ENCODE peak calls at places on chromosomes 1 and 21, in five cellular contexts. P is epithelial cell of esophagus, Z is left ventricle myocardium inferior, N is HFFc6, G is nephron progenitor cell. T is an unnamed sample.
A peak's percentile ranks its signal among the peaks of the same experiment; 100 is the strongest.

GRCh38 chr1:151822404-151822803 is 9.2 kb downstream of the RORC start:
- DNase-seq in N (no peak), P (no peak), Z (no peak), G (peak; percentile 35), T (no peak)

GRCh38 chr1:184988506-184988905 is 14.2 kb upstream of the NIBAN1 start:
- DNase-seq in Z (no peak), G (no peak), P (no peak), N (no peak), T (no peak)

GRCh38 chr1:243732627-243733026 is 117.4 kb downstream of the AKT3 start:
- DNase-seq in G (no peak), N (no peak), Z (no peak), P (no peak), T (no peak)

GRCh38 chr1:3271866-3272265 is 182.6 kb upstream of the ARHGEF16 start:
- DNase-seq in N (no peak), Z (peak; percentile 32), P (no peak), G (no peak), T (no peak)

GRCh38 chr1:31239653-31240241 is at the start of gene NKAIN1:
- DNase-seq in Z (no peak), G (peak; percentile 74), P (peak; percentile 38), N (no peak), T (peak; percentile 18)

GRCh38 chr1:19210772-19211549 is 895 bp upstream of the UBR4 start:
- DNase-seq in Z (no peak), G (no peak), P (peak; percentile 4), N (peak; percentile 9), T (no peak)

GRCh38 chr1:109438798-109439297 is 12.6 kb upstream of the PSMA5 start:
- DNase-seq in Z (no peak), P (peak; percentile 61), G (no peak), N (peak; percentile 93), T (peak; percentile 51)

GRCh38 chr1:227961651-227962050 is 13.9 kb upstream of the WNT9A start:
- DNase-seq in N (no peak), G (no peak), P (no peak), Z (no peak), T (no peak)

GRCh38 chr1:51237714-51238403 is 1.8 kb downstream of the RNF11 start:
- DNase-seq in N (peak; percentile 52), P (peak; percentile 75), G (peak; percentile 35), Z (no peak), T (no peak)

GRCh38 chr1:111471012-111471411 is 2.8 kb upstream of the C1orf162 start:
- DNase-seq in N (no peak), P (no peak), G (no peak), Z (peak; percentile 35), T (no peak)

GRCh38 chr1:31238612-31238985 is 1.1 kb downstream of the NKAIN1 start:
- DNase-seq in P (no peak), G (peak; percentile 10), N (no peak), Z (no peak), T (no peak)

GRCh38 chr1:16727190-16728111 is 12.9 kb upstream of the RNU1-4 start:
- DNase-seq in P (peak; percentile 79), Z (no peak), N (peak; percentile 85), G (no peak), T (peak; percentile 35)

GRCh38 chr1:27428316-27429028 is 36.0 kb downstream of the GPR3 start:
- DNase-seq in P (no peak), G (peak; percentile 16), N (no peak), Z (peak; percentile 57), T (no peak)

GRCh38 chr1:226044514-226045132 is 17.9 kb upstream of the H3-3A start:
- DNase-seq in P (no peak), N (no peak), Z (no peak), G (no peak), T (no peak)

GRCh38 chr1:153515504-153516394 is 20.0 kb downstream of the S100A6 start:
- DNase-seq in P (peak; percentile 93), Z (no peak), N (no peak), G (no peak), T (peak; percentile 94)

GRCh38 chr1:62209931-62210595 is 15.4 kb downstream of the L1TD1 start:
- DNase-seq in P (peak; percentile 79), G (no peak), N (no peak), Z (no peak), T (peak; percentile 70)

GRCh38 chr1:41714613-41715389 is 203.9 kb downstream of the HIVEP3 start:
- DNase-seq in Z (no peak), N (peak; percentile 22), G (peak; percentile 33), P (no peak), T (no peak)

GRCh38 chr1:155034318-155035208 is 939 bp downstream of the DCST1 start:
- DNase-seq in G (no peak), Z (no peak), P (peak; percentile 51), N (no peak), T (no peak)

GRCh38 chr21:37149411-37149810 is 76.4 kb downstream of the TTC3 start:
- DNase-seq in N (peak; percentile 71), P (peak; percentile 66), Z (no peak), G (no peak), T (peak; percentile 43)

GRCh38 chr1:69911301-69911801 is 294.0 kb downstream of the LRRC40 start:
- DNase-seq in N (peak; percentile 79), G (no peak), P (peak; percentile 48), Z (no peak), T (peak; percentile 74)

GRCh38 chr1:16978589-16979474 is 1.6 kb downstream of the MFAP2 start:
- DNase-seq in G (no peak), N (peak; percentile 81), P (peak; percentile 25), Z (peak; percentile 49), T (no peak)

GRCh38 chr1:234907585-234908457 is 220.8 kb downstream of the TOMM20 start:
- DNase-seq in Z (no peak), N (peak; percentile 67), P (no peak), G (no peak), T (no peak)

GRCh38 chr1:201360486-201360885 is 17.0 kb downstream of the TNNT2 start:
- DNase-seq in Z (peak; percentile 10), N (no peak), G (no peak), P (no peak), T (no peak)

GRCh38 chr1:201363455-201363854 is 14.0 kb downstream of the TNNT2 start:
- DNase-seq in Z (peak; percentile 7), N (no peak), P (no peak), G (no peak), T (no peak)

GRCh38 chr1:201360901-201361651 is 16.4 kb downstream of the TNNT2 start:
- DNase-seq in N (no peak), G (no peak), P (no peak), Z (peak; percentile 15), T (no peak)

GRCh38 chr1:201362906-201363305 is 14.6 kb downstream of the TNNT2 start:
- DNase-seq in P (no peak), N (no peak), Z (peak; percentile 11), G (no peak), T (no peak)

GRCh38 chr1:201361652-201362504 is 15.6 kb downstream of the TNNT2 start:
- DNase-seq in N (peak; percentile 27), G (peak; percentile 73), Z (peak; percentile 19), P (peak; percentile 59), T (peak; percentile 82)
- TF ChIP-seq CTCF in N (peak; percentile 93), G (peak; percentile 87), Z (peak; percentile 78), P (peak; percentile 84), T (peak; percentile 100)

DNA sequence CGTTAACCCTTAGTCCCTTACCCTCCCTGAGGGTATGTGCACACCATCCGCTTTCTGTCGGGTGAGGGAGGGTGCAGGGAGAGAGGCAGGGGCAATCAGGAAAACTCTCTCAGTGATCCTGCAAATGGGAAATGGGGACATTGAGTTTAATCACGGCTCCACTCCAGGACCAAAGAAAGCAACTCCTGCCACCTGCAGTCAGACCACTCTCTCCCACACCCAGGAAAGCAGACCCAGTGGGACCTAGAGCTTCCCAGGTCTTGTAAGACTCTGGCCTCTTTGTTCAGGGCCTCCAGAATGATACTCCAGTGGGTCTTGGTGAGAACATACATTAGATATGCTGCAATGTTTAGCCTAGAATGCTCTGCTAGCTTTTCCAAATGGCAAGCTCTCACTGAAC is 71.5 kb downstream of the GNG12 start:
- DNase-seq in Z (no peak), P (no peak), N (no peak), G (no peak), T (no peak)
- TF ChIP-seq CTCF in Z (no peak), P (no peak), N (no peak), G (no peak), T (no peak)

DNA sequence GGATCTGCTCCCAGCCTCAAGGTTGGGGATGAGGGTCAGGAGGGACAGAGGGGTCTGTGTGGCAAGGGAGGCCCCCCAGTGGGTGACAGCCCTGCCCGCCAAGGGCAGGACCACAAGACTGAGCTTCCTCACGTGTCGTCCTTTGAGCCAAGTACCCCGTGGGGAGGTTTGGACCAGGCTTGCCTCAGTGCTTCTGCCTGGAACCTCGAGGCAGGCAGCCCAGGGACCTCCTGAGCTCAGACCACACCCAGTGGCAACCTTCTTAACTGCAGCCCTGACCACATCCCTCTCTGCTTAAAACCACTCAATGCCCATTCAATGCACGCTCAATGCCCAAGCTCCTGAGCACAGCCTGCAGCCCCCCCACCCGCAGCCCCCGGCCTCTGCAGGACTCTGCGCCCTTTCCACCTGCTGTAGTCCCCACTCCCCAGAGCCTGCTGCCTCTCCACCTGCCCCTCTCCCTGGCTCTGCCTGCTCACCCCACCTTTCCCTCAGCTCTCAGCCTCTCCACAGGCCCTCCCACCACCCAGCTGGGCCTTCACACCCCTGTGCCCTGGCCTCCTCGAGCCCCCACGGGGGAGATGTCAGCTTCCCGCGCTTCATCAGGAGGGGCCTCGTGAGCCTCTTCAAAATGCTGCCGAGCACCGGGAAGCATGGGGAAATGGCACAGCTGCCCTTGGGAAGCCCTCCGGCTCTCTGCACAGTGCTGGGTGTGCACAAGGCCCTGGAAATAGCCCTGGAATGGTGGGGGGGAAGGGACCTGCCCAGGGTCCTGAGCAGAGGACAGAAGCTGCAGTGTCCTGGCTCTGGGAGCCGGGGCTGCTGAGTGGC is 129.3 kb upstream of the VAMP3 start:
- DNase-seq in G (peak; percentile 35), P (no peak), Z (no peak), N (no peak), T (no peak)
- TF ChIP-seq CTCF in G (no peak), P (no peak), Z (no peak), N (peak; percentile 34), T (no peak)

GRCh38 chr1:200206340-200206739 is 178.8 kb downstream of the NR5A2 start:
- DNase-seq in P (peak; percentile 86), Z (no peak), N (peak; percentile 87), G (no peak), T (peak; percentile 68)
- TF ChIP-seq CTCF in P (no peak), Z (no peak), N (no peak), G (no peak), T (no peak)

GRCh38 chr1:52848423-52848822 is 5.9 kb downstream of the ZYG11A start:
- DNase-seq in P (no peak), Z (no peak), N (no peak), G (no peak), T (no peak)

DNA sequence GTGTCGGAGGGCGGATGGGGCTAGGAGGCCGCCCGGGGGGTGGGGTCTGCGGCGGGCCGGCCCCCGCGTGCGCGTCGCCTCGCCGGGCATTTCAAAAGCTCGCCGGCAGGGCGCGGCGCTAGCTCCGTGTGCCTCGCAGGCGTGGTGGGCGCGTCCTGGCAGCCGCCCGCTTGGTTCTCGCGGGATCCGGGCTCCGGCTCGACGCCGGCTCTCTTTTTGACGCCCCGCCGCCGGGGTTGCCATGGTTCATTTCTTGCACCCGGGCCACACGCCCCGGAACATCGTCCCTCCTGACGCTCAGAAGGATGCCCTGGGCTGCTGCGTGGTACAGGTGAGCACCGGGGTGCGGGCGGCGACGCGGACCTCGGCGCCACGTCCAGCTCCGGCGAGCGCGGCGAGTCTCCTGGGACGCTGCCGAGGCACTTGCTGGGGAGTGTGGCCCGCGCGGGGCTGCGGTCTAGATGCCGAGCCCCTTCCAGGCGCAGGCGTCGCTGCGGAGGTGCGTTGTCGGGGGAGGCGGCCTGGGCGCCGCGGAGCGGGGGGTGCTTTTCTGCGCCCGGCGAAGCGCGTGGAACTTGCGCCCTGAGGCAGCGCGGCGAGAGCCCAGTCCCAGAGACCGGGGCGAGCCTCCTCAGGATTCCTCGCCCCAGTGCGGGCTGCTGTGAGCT is at the start of gene ZYG11A:
- DNase-seq in N (peak; percentile 54), P (peak; percentile 90), Z (peak; percentile 49), G (peak; percentile 81), T (peak; percentile 44)
- TF ChIP-seq CTCF in N (peak; percentile 63), P (peak; percentile 12), Z (peak; percentile 49), G (no peak), T (no peak)

T was measured in MCF 10A.